ENCODE peak calls at places on chromosomes 3 and 15, in four cellular contexts. V is upper lobe of left lung, F is A549, J is K562. A is an unnamed sample.

GRCh38 chr15:58110999-58111717 is 27.0 kb upstream of the AQP9 start:
- ATAC-seq in J (peak; percentile 83), V (no peak), F (no peak), A (no peak)

GRCh38 chr15:67574981-67575632 is 32.6 kb downstream of the MAP2K5 start:
- ATAC-seq in F (no peak), J (peak; percentile 22), V (no peak), A (no peak)

GRCh38 chr3:161213644-161214043 is 7.5 kb upstream of the NMD3 start:
- ATAC-seq in F (no peak), V (no peak), J (no peak), A (no peak)

GRCh38 chr15:49471733-49472132 is 48.7 kb downstream of the FGF7 start:
- ATAC-seq in V (no peak), F (no peak), J (no peak), A (no peak)

GRCh38 chr3:104887069-104887468 is 479.6 kb upstream of the ALCAM start:
- ATAC-seq in V (no peak), J (no peak), F (no peak), A (no peak)

GRCh38 chr3:194148383-194148782 is 12.4 kb downstream of the HES1 start:
- ATAC-seq in J (no peak), V (no peak), F (no peak), A (no peak)

GRCh38 chr3:13200465-13200864 is 127.2 kb upstream of the IQSEC1 start:
- ATAC-seq in F (no peak), J (peak; percentile 11), V (no peak), A (no peak)

GRCh38 chr3:122123885-122124284 is 59.6 kb upstream of the CASR start:
- ATAC-seq in F (no peak), J (no peak), V (no peak), A (no peak)

GRCh38 chr15:53721334-53722087 is 38.0 kb downstream of the WDR72 start:
- ATAC-seq in J (no peak), F (no peak), V (no peak), A (no peak)

GRCh38 chr3:55912880-55913279 is 425.8 kb upstream of the WNT5A start:
- ATAC-seq in F (no peak), V (no peak), J (no peak), A (no peak)

GRCh38 chr15:39427705-39428104 is 153.2 kb upstream of the THBS1 start:
- ATAC-seq in F (no peak), J (peak; percentile 80), V (peak; percentile 51), A (no peak)

GRCh38 chr3:136606990-136607389 is 145.2 kb downstream of the STAG1 start:
- ATAC-seq in F (no peak), V (no peak), J (no peak), A (no peak)

GRCh38 chr3:127043041-127043641 is 60.2 kb downstream of the PLXNA1 start:
- ATAC-seq in V (peak; percentile 57), F (no peak), J (no peak), A (peak; percentile 68)

GRCh38 chr15:38941399-38941953 is 376.9 kb upstream of the RASGRP1 start:
- ATAC-seq in V (no peak), F (no peak), J (no peak), A (no peak)

GRCh38 chr15:49946681-49947080 is 172.4 kb downstream of the ATP8B4 start:
- ATAC-seq in F (no peak), J (no peak), V (no peak), A (no peak)

GRCh38 chr3:122760457-122761271 is 33.0 kb downstream of the HSPBAP1 start:
- ATAC-seq in J (no peak), V (no peak), F (no peak), A (no peak)

GRCh38 chr15:79031201-79031600 is 59.4 kb downstream of the RASGRF1 start:
- ATAC-seq in F (no peak), V (no peak), J (no peak), A (no peak)

GRCh38 chr3:119703900-119704531 is 1.2 kb downstream of the CFAP91 start:
- ATAC-seq in J (no peak), V (no peak), F (no peak), A (no peak)

GRCh38 chr3:182793663-182794454 is 555 bp downstream of the ATP11B start:
- ATAC-seq in J (peak; percentile 63), V (peak; percentile 82), F (peak; percentile 76), A (peak; percentile 73)

GRCh38 chr3:95341314-95341713 is 1278.5 kb downstream of the NSUN3 start:
- ATAC-seq in V (no peak), F (no peak), J (no peak), A (no peak)

GRCh38 chr3:184560992-184561328 is 625 bp upstream of the EPHB3 start:
- ATAC-seq in F (peak; percentile 4), J (peak; percentile 22), V (peak; percentile 34), A (peak; percentile 26)

GRCh38 chr3:3172627-3173026 is 6.9 kb downstream of the CRBN start:
- ATAC-seq in F (no peak), V (no peak), J (no peak), A (no peak)

GRCh38 chr3:190345027-190345821 is 23.0 kb upstream of the CLDN1 start:
- ATAC-seq in F (peak; percentile 98), V (peak; percentile 88), J (no peak), A (peak; percentile 36)

GRCh38 chr15:69908060-69908459 is 189.7 kb downstream of the TLE3 start:
- ATAC-seq in V (no peak), F (no peak), J (no peak), A (no peak)

GRCh38 chr3:32667072-32667582 is 17.9 kb upstream of the CNOT10 start:
- ATAC-seq in F (no peak), J (no peak), V (no peak), A (no peak)

GRCh38 chr3:11553436-11554235 is 90.1 kb downstream of the VGLL4 start:
- ATAC-seq in V (no peak), F (no peak), J (no peak), A (peak; percentile 68)

GRCh38 chr15:63832620-63833245 is 1.0 kb downstream of the HERC1 start:
- ATAC-seq in F (peak; percentile 12), V (no peak), J (peak; percentile 7), A (no peak)

GRCh38 chr15:66638377-66638776 is 63.7 kb upstream of the SMAD6 start:
- ATAC-seq in J (no peak), V (no peak), F (no peak), A (no peak)

GRCh38 chr3:61928020-61928419 is 366.6 kb downstream of the PTPRG start:
- ATAC-seq in J (no peak), V (peak; percentile 33), F (no peak), A (no peak)
- H3K27ac ChIP-seq in J (no peak overlapping the region), V (peak overlapping the region; percentile 60), F (no peak overlapping the region), A (peak overlapping the region; percentile 77)

DNA sequence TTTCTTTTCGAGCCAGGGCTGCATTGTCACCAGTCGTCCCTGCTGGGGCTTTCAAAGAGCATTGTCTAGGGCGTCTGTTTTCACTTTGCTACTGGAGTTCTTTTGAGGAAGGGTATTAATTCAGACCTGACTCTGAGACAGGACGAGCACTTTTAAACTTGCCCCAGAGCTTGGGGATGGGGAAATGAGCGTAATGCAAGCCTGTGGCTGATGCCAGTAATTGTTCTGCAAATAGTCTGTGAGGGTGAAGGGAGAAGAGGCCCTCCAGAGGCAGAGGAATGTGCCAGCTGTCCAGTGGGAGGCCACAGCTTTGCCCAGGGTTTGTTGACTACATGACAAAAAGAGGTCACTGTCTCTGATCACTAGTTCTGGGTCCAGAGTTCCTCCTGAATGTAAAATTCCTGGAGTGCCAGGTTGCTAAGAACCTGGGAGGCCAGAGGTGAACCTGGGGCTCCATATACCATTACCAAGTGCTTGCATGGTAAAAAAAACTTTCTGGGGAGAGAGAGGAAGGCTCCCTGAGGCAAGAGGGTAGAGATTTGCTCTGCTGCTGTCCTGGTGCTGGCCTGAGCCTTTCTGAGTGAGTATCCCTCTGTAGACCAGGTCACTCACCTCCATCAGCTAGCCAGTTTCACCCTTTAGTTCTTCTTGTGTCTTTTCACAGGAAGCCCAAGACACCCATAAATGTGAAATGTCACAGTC is 14.8 kb downstream of the EEFSEC start:
- ATAC-seq in J (no peak), F (no peak), V (no peak), A (no peak)
- TF ChIP-seq EP300 in J (no peak), F (no peak), V (no peak), A (no peak)

GRCh38 chr3:75254685-75255084 is 409.4 kb upstream of the FRG2C start:
- ATAC-seq in F (no peak), J (no peak), V (no peak), A (no peak)

DNA sequence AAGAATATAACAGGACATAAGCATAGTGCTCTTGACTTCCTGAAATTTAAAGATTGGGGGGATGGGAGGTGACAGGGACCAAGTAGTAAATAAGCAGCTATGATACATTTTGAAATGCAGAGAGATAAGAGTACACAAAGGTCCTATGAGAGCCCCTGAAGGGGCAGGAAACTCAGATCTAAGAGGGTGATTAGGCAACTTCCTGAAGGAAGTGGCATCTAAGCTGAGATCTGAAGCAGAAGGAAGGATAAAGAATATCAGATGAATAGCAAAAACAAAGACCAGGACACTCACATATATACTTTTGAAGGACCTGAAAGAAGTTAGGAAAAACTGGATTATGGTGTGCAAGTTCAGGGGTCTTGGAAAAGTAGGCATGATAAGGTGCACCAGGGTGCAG is 415.1 kb upstream of the FRG2C start:
- ATAC-seq in J (no peak), F (no peak), V (no peak), A (no peak)
- H3K27ac ChIP-seq in J (no peak overlapping the region), F (no peak overlapping the region), V (no peak overlapping the region), A (no peak overlapping the region)

GRCh38 chr3:133527306-133527705 is 46.2 kb upstream of the CDV3 start:
- ATAC-seq in V (no peak), J (no peak), F (no peak), A (no peak)
- TF ChIP-seq EP300 in V (no peak), J (no peak), F (no peak), A (no peak)

GRCh38 chr3:143751643-143752178 is 96.6 kb downstream of the SLC9A9 start:
- ATAC-seq in J (no peak), V (no peak), F (no peak), A (no peak)
- H3K27ac ChIP-seq in J (no peak overlapping the region), V (peak overlapping the region; percentile 40), F (no peak overlapping the region), A (no peak overlapping the region)

DNA sequence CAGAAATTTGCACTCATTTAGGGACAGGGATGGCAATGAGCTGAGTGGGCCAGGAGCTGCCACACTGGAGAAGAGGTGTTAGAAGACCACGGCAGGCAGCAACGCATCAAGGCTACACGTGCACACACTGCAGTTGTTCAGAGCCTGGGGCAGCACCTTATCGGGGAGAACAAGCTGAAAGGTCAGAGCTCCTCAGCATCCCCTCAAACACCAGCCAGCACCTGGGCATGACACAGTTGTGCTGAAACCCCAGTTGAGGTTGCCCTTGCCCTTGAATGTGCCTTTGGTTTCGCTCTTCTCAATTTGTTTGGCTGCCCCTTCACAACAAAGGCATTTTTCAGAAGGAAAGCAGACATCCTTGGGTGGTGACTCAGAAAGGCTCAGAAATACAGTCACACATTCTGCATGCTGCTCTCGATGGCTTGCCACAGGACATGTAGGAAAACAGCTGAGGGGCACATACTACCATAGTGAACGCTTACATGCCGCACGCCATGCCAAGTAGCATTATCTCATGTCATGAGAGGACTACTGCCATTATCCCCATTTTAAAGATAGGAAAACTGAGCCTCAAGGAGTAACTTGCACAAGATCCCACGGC is 57.6 kb downstream of the ST8SIA2 start:
- ATAC-seq in F (no peak), J (no peak), V (no peak), A (no peak)
- TF ChIP-seq EP300 in F (no peak), J (no peak), V (no peak), A (no peak)

A was measured in gastroesophageal sphincter.